ENCODE peak calls at places on chromosomes 11 and 22, in eight cellular contexts. T, F, U, I, B, D, K and O are unnamed samples.

GRCh38 chr11:111561801-111562325 is 21.3 kb downstream of the LAYN start:
- DNase-seq in T (peak; percentile 19), F (no peak), U (peak; percentile 51), I (no peak), B (peak; percentile 44), D (no peak), K (no peak), O (peak; percentile 80)

GRCh38 chr11:111446404-111447152 is 65.6 kb downstream of the BTG4 start:
- DNase-seq in T (peak; percentile 79), F (peak; percentile 66), U (peak; percentile 91), I (peak; percentile 74), B (peak; percentile 82), D (peak; percentile 93), K (peak; percentile 94), O (peak; percentile 78)

GRCh38 chr22:50010676-50011446 is 1.7 kb downstream of the IL17REL start:
- DNase-seq in T (no peak), F (no peak), U (no peak), I (peak; percentile 50), B (no peak), D (no peak), K (no peak), O (no peak)

GRCh38 chr22:48156603-48157355 is 1394.3 kb downstream of the TBC1D22A start:
- DNase-seq in T (no peak), F (no peak), U (no peak), I (no peak), B (no peak), D (no peak), K (no peak), O (no peak)

GRCh38 chr11:33197915-33198727 is 36.8 kb upstream of the CSTF3 start:
- DNase-seq in T (no peak), F (no peak), U (no peak), I (no peak), B (no peak), D (no peak), K (peak; percentile 47), O (peak; percentile 32)

GRCh38 chr11:113331436-113331835 is 17.1 kb downstream of the TTC12 start:
- DNase-seq in T (no peak), F (no peak), U (no peak), I (no peak), B (no peak), D (no peak), K (no peak), O (no peak)

GRCh38 chr11:820655-821512 is 2.2 kb downstream of the PNPLA2 start:
- DNase-seq in T (peak; percentile 32), F (no peak), U (peak; percentile 92), I (no peak), B (no peak), D (peak; percentile 94), K (peak; percentile 91), O (peak; percentile 55)

GRCh38 chr11:102886999-102887398 is 12.2 kb upstream of the MMP12 start:
- DNase-seq in T (no peak), F (no peak), U (no peak), I (no peak), B (no peak), D (no peak), K (no peak), O (no peak)

GRCh38 chr22:36162127-36163034 is 1.8 kb upstream of the APOL3 start:
- DNase-seq in T (no peak), F (no peak), U (no peak), I (no peak), B (no peak), D (no peak), K (no peak), O (no peak)

GRCh38 chr11:124123587-124123986 is 8.3 kb downstream of the VWA5A start:
- DNase-seq in T (no peak), F (no peak), U (no peak), I (no peak), B (no peak), D (no peak), K (no peak), O (no peak)

GRCh38 chr11:111983187-111983986 is 41.8 kb upstream of the DLAT start:
- DNase-seq in T (no peak), F (peak; percentile 14), U (peak; percentile 76), I (no peak), B (no peak), D (peak; percentile 86), K (no peak), O (no peak)